ENCODE peak calls at places on chromosomes 13 and 19, in five cellular contexts. G, J, B, A and K are unnamed samples.

GRCh38 chr13:113537909-113538688 is 46.5 kb upstream of the TFDP1 start:
- DNase-seq in J (no peak), A (peak; percentile 14), B (no peak), G (no peak), K (no peak)

GRCh38 chr19:49585023-49585422 is 3.9 kb downstream of the PRRG2 start:
- DNase-seq in J (no peak), A (no peak), B (peak; percentile 28), G (no peak), K (no peak)

GRCh38 chr13:21957833-21958232 is 287.0 kb downstream of the FGF9 start:
- DNase-seq in J (no peak), G (no peak), A (no peak), B (no peak), K (no peak)

GRCh38 chr19:30158067-30158892 is 213.9 kb upstream of the ZNF536 start:
- DNase-seq in A (no peak), G (no peak), J (no peak), B (no peak), K (no peak)

GRCh38 chr19:38229585-38230073 is 5.6 kb upstream of the DPF1 start:
- DNase-seq in J (no peak), A (peak; percentile 81), B (peak; percentile 80), G (peak; percentile 74), K (no peak)

GRCh38 chr13:61286148-61286745 is 129.4 kb downstream of the PCDH20 start:
- DNase-seq in G (no peak), J (no peak), A (no peak), B (no peak), K (peak; percentile 1)

GRCh38 chr19:39409207-39409885 is 2.7 kb downstream of the ZFP36 start:
- DNase-seq in G (peak; percentile 83), A (peak; percentile 98), J (peak; percentile 94), B (peak; percentile 93), K (no peak)

GRCh38 chr13:113489549-113490495 is 689 bp downstream of the DCUN1D2 start:
- DNase-seq in A (no peak), G (peak; percentile 23), J (peak; percentile 46), B (no peak), K (no peak)

GRCh38 chr13:85562282-85562681 is 236.9 kb downstream of the SLITRK6 start:
- DNase-seq in A (peak; percentile 48), G (no peak), B (no peak), J (no peak), K (no peak)

GRCh38 chr13:46962286-46962941 is 65.6 kb upstream of the HTR2A start:
- DNase-seq in A (no peak), J (no peak), G (no peak), B (no peak), K (peak; percentile 7)

GRCh38 chr13:75165543-75166230 is 316.3 kb downstream of the TBC1D4 start:
- DNase-seq in J (no peak), A (no peak), B (no peak), G (no peak), K (no peak)

GRCh38 chr19:12825259-12826131 is 8.9 kb downstream of the RTBDN start:
- DNase-seq in G (no peak), A (no peak), J (no peak), B (no peak), K (no peak)

GRCh38 chr19:29510701-29511265 is 15.0 kb upstream of the VSTM2B start:
- DNase-seq in A (peak; percentile 57), B (no peak), J (no peak), G (no peak), K (no peak)

GRCh38 chr19:31725051-31725450 is 375.8 kb upstream of the TSHZ3 start:
- DNase-seq in G (no peak), A (no peak), J (no peak), B (no peak), K (no peak)

GRCh38 chr13:79541426-79542049 is 60.6 kb downstream of the NDFIP2 start:
- DNase-seq in J (no peak), G (no peak), A (no peak), B (peak; percentile 1), K (no peak)

GRCh38 chr19:40139533-40140287 is 49.0 kb upstream of the ZNF780A start:
- DNase-seq in B (peak; percentile 77), A (no peak), G (no peak), J (no peak), K (no peak)

GRCh38 chr19:40278361-40279045 is 6.6 kb downstream of the AKT2 start:
- DNase-seq in J (peak; percentile 9), G (no peak), B (no peak), A (peak; percentile 54), K (no peak)

GRCh38 chr19:39030854-39031367 is 1.4 kb downstream of the FBXO27 start:
- DNase-seq in G (no peak), J (no peak), A (no peak), B (no peak), K (no peak)

GRCh38 chr19:41927810-41928192 is 448 bp downstream of the ERFL start:
- DNase-seq in B (no peak), A (peak; percentile 85), G (no peak), J (no peak), K (no peak)

GRCh38 chr19:45798995-45799517 is 6.4 kb upstream of the DMWD start:
- DNase-seq in G (no peak), J (peak; percentile 80), B (peak; percentile 73), A (peak; percentile 82), K (no peak)

GRCh38 chr19:35156673-35157014 is 2.1 kb downstream of the FXYD5 start:
- DNase-seq in J (no peak), B (no peak), A (no peak), G (no peak), K (no peak)

GRCh38 chr13:78625384-78625783 is 22.0 kb upstream of the POU4F1 start:
- DNase-seq in G (no peak), A (no peak), B (no peak), J (no peak), K (no peak)

GRCh38 chr19:51460164-51460992 is 2.1 kb upstream of the SIGLEC8 start:
- DNase-seq in J (no peak), B (no peak), G (no peak), A (peak; percentile 61), K (peak; percentile 57)

GRCh38 chr13:99746857-99747710 is 224.5 kb downstream of the ZIC5 start:
- DNase-seq in A (no peak), G (no peak), J (no peak), B (no peak), K (no peak)

GRCh38 chr19:47518139-47518538 is 3.3 kb upstream of the NAPA start:
- DNase-seq in J (no peak), G (no peak), A (no peak), B (no peak), K (no peak)

GRCh38 chr19:47221890-47222289 is 9.1 kb downstream of the BBC3 start:
- DNase-seq in A (no peak), B (no peak), G (no peak), J (no peak), K (no peak)

GRCh38 chr13:48412881-48413351 is at the start of gene LPAR6:
- DNase-seq in J (peak; percentile 37), A (no peak), G (no peak), B (no peak), K (peak; percentile 25)

GRCh38 chr19:48745208-48745995 is 1.3 kb downstream of the IZUMO1 start:
- DNase-seq in G (peak; percentile 42), J (peak; percentile 65), A (no peak), B (peak; percentile 46), K (no peak)